ENCODE peak calls at places on chromosomes 13 and 19, in eight cellular contexts. A is NT2/D1; K is keratinocyte; L is CD8-positive, alpha-beta T cell; P is fibroblast of lung; U is right cardiac atrium; J is hepatocyte; R is IMR-90. I is an unnamed sample. For H3K4me1, the result is how much of the 10 kb centered on the place peaks cover.

GRCh38 chr13:91922969-91923592 is 524.7 kb downstream of the GPC5 start:
- DNase-seq in U (no peak), L (no peak), A (peak), J (peak), P (no peak), K (no peak), R (no peak), I (peak)

GRCh38 chr13:110272651-110273050 is 34.3 kb downstream of the COL4A1 start:
- DNase-seq in K (no peak), L (no peak), P (no peak), A (no peak), R (no peak), U (no peak), J (no peak), I (no peak)

GRCh38 chr13:43005460-43006236 is 13.6 kb upstream of the EPSTI1 start:
- DNase-seq in R (peak), P (peak), U (no peak), A (no peak), L (no peak), J (no peak), K (no peak), I (peak)

GRCh38 chr13:44273216-44273615 is 100.4 kb upstream of the SERP2 start:
- DNase-seq in J (no peak), U (no peak), K (no peak), R (no peak), A (no peak), L (no peak), P (no peak), I (no peak)

GRCh38 chr19:1819976-1820255 is 7.8 kb upstream of the ATP8B3 start:
- DNase-seq in U (no peak), P (no peak), J (no peak), A (no peak), R (no peak), K (no peak), L (no peak), I (no peak)

GRCh38 chr13:98273067-98273823 is 96.2 kb upstream of the RNF113B start:
- DNase-seq in K (no peak), A (no peak), P (peak), U (no peak), R (no peak), L (no peak), J (peak), I (no peak)

GRCh38 chr13:82614086-82614485 is 1268.2 kb downstream of the SLITRK1 start:
- DNase-seq in U (no peak), A (no peak), R (no peak), L (no peak), P (no peak), K (no peak), J (no peak), I (no peak)

GRCh38 chr19:34475026-34475974 is 6.3 kb upstream of the WTIP start:
- DNase-seq in A (no peak), R (peak), K (peak), U (no peak), L (no peak), P (peak), J (peak), I (peak)

GRCh38 chr13:94390881-94391280 is 88.6 kb downstream of the DCT start:
- DNase-seq in U (no peak), P (peak), A (no peak), L (no peak), J (no peak), R (peak), K (no peak), I (no peak)

GRCh38 chr13:108342369-108343289 is 73.1 kb downstream of the TNFSF13B start:
- DNase-seq in A (peak), R (peak), L (no peak), P (peak), K (no peak), U (no peak), J (peak), I (peak)

GRCh38 chr13:30088312-30088855 is 219.0 kb downstream of the KATNAL1 start:
- DNase-seq in U (no peak), K (no peak), R (peak), P (peak), L (no peak), J (no peak), A (no peak), I (no peak)

GRCh38 chr13:26992951-26993490 is 178.6 kb downstream of the USP12 start:
- DNase-seq in K (no peak), R (no peak), U (no peak), A (no peak), P (no peak), J (no peak), L (no peak), I (no peak)

GRCh38 chr19:10508707-10509106 is 5.6 kb upstream of the KEAP1 start:
- DNase-seq in L (no peak), P (no peak), J (no peak), K (no peak), R (peak), A (no peak), U (no peak), I (no peak)

GRCh38 chr13:48827709-48828108 is 148.0 kb upstream of the FNDC3A start:
- DNase-seq in A (no peak), R (no peak), K (no peak), U (no peak), J (no peak), L (no peak), P (no peak), I (no peak)

GRCh38 chr19:7497292-7497691 is 8.5 kb upstream of the PEX11G start:
- DNase-seq in L (no peak), R (no peak), J (no peak), K (no peak), P (no peak), A (no peak), U (peak), I (no peak)

GRCh38 chr19:919157-920050 is 2.3 kb downstream of the KISS1R start:
- DNase-seq in R (no peak), U (no peak), J (peak), A (no peak), P (no peak), L (peak), K (no peak), I (peak)

GRCh38 chr19:44635581-44636438 is 7.9 kb upstream of the PVR start:
- DNase-seq in P (peak), K (no peak), U (no peak), R (peak), L (no peak), A (no peak), J (no peak), I (no peak)

GRCh38 chr13:41751734-41752445 is 209.0 kb downstream of the VWA8 start:
- DNase-seq in L (no peak), A (no peak), P (no peak), K (no peak), J (no peak), R (no peak), U (no peak), I (no peak)

GRCh38 chr13:49927755-49928154 is 8.4 kb downstream of the SPRYD7 start:
- DNase-seq in P (peak), L (no peak), A (no peak), K (no peak), J (no peak), R (peak), U (no peak), I (no peak)

GRCh38 chr19:58558623-58559274 is 338 bp upstream of the UBE2M start:
- DNase-seq in J (peak), U (peak), K (peak), A (peak), L (peak), R (peak), P (peak), I (peak)

GRCh38 chr19:14149011-14149410 is 12.6 kb upstream of the ASF1B start:
- DNase-seq in P (no peak), R (no peak), J (no peak), K (no peak), U (peak), A (no peak), L (no peak), I (no peak)
- H3K4me3 ChIP-seq in P (no peak), R (no peak), J (no peak), K (no peak), U (no peak), A (no peak), L (peak), I (no peak)

GRCh38 chr19:6091771-6092291 is 18.5 kb downstream of the RFX2 start:
- DNase-seq in U (no peak), L (no peak), A (no peak), P (peak), R (peak), J (peak), K (no peak), I (no peak)
- H3K4me1 ChIP-seq in U (under half), L (under half), A (under half), P (under half), R (under half), J (under half), K (half or more), I (under half)

GRCh38 chr13:113216165-113217056 is 7.0 kb downstream of the CUL4A start:
- DNase-seq in J (peak), K (peak), R (peak), A (no peak), P (peak), U (peak), L (no peak), I (peak)
- H3K4me3 ChIP-seq in J (no peak), K (no peak), R (no peak), A (no peak), P (peak), U (no peak), L (no peak), I (no peak)

GRCh38 chr19:16459680-16460079 is 12.1 kb downstream of the EPS15L1 start:
- DNase-seq in U (no peak), R (no peak), J (no peak), P (no peak), A (no peak), K (no peak), L (no peak), I (no peak)

GRCh38 chr19:16461630-16462051 is 10.1 kb downstream of the EPS15L1 start:
- DNase-seq in L (no peak), U (peak), J (no peak), A (no peak), P (no peak), R (no peak), K (no peak), I (no peak)

GRCh38 chr19:16462757-16463250 is 9.0 kb downstream of the EPS15L1 start:
- DNase-seq in A (no peak), K (peak), U (no peak), P (peak), R (peak), J (no peak), L (no peak), I (no peak)

GRCh38 chr19:16458391-16459128 is 13.2 kb downstream of the EPS15L1 start:
- DNase-seq in K (no peak), P (no peak), J (no peak), R (no peak), L (no peak), U (no peak), A (no peak), I (no peak)

DNA sequence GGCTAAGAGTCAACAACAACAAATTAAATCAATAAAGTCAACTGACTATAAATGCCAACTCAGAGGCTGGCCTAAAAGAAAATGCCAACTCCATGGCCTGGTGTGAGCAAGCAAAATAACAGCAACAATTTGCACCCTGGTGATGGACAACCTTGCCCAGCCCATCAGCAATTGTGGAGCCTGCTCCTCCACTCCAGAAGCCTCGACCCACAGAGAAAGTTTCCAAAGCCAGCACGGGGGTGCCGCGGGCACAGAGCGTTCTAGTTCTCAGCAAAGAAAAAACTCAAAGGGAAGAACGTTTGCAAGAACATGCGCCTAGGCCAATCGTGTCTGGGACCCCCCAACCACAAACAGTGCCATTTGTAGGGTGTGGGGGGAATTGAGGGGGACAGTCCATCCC is 11.3 kb downstream of the EPS15L1 start:
- DNase-seq in A (no peak), U (no peak), J (no peak), R (no peak), K (no peak), L (no peak), P (no peak), I (no peak)
- H3K4me1 ChIP-seq in A (under half), U (half or more), J (under half), R (under half), K (under half), L (half or more), P (under half), I (under half)

GRCh38 chr13:77305276-77305675 is 21.6 kb downstream of the MYCBP2 start:
- DNase-seq in U (no peak), R (no peak), K (no peak), J (no peak), P (no peak), A (no peak), L (no peak), I (peak)

GRCh38 chr13:77298403-77298802 is 28.5 kb downstream of the MYCBP2 start:
- DNase-seq in J (no peak), P (no peak), R (no peak), U (no peak), K (no peak), L (no peak), A (no peak), I (no peak)

GRCh38 chr13:77299587-77299986 is 27.3 kb downstream of the MYCBP2 start:
- DNase-seq in R (no peak), J (no peak), U (no peak), P (no peak), A (no peak), L (no peak), K (no peak), I (no peak)

GRCh38 chr13:77306458-77306857 is 20.4 kb downstream of the MYCBP2 start:
- DNase-seq in L (no peak), U (no peak), K (no peak), R (no peak), J (no peak), P (no peak), A (no peak), I (no peak)

GRCh38 chr13:77300176-77301141 is 26.4 kb downstream of the MYCBP2 start:
- DNase-seq in A (no peak), R (peak), L (no peak), P (peak), U (no peak), K (no peak), J (peak), I (no peak)
- H3K4me3 ChIP-seq in A (no peak), R (no peak), L (no peak), P (peak), U (peak), K (no peak), J (no peak), I (no peak)

DNA sequence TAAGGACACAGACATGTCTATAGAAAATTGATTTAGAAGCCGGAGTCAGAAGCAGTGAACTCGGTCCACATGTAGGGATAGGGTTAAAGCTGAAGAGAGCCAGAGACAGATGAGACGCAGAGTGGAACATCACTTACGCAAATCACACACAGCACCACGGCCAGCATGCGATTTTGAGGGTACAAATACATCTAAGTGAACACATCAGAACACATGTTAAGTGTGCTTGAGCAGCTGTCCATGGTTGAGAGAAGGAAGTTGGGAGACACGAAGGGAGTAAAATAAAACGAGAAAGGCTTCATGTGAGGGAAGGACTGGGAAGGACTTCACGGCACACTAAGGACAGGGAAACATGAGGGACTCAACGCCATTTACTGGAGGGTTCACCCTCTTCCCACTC is 25.4 kb upstream of the SIGLEC11 start:
- DNase-seq in K (no peak), U (no peak), A (no peak), L (no peak), R (no peak), J (no peak), P (no peak), I (no peak)
- H3K4me1 ChIP-seq in K (under half), U (under half), A (under half), L (under half), R (under half), J (under half), P (under half), I (under half)

GRCh38 chr19:48332662-48333466 is 7.5 kb downstream of the EMP3 start:
- DNase-seq in L (peak), U (peak), A (no peak), P (peak), K (peak), R (peak), J (peak), I (peak)

GRCh38 chr19:48332351-48332661 is 7.0 kb downstream of the EMP3 start:
- DNase-seq in A (no peak), J (no peak), R (no peak), P (no peak), K (no peak), U (no peak), L (no peak), I (no peak)

GRCh38 chr19:48329167-48329891 is 4.0 kb downstream of the EMP3 start:
- DNase-seq in K (no peak), A (no peak), R (peak), J (peak), U (no peak), P (peak), L (peak), I (peak)

GRCh38 chr19:48333467-48334384 is 8.4 kb downstream of the EMP3 start:
- DNase-seq in J (peak), U (peak), A (peak), R (peak), L (peak), K (peak), P (peak), I (peak)

GRCh38 chr19:48330012-48330681 is 4.8 kb downstream of the EMP3 start:
- DNase-seq in J (peak), P (peak), L (peak), A (no peak), U (peak), K (no peak), R (no peak), I (no peak)
- H3K4me3 ChIP-seq in J (peak), P (no peak), L (peak), A (no peak), U (peak), K (peak), R (no peak), I (no peak)

GRCh38 chr13:80084086-80084676 is 256.7 kb downstream of the SPRY2 start:
- DNase-seq in K (no peak), L (no peak), J (peak), A (peak), P (peak), U (no peak), R (peak), I (peak)
- H3K4me1 ChIP-seq in K (under half), L (under half), J (under half), A (under half), P (under half), U (under half), R (under half), I (under half)

DNA sequence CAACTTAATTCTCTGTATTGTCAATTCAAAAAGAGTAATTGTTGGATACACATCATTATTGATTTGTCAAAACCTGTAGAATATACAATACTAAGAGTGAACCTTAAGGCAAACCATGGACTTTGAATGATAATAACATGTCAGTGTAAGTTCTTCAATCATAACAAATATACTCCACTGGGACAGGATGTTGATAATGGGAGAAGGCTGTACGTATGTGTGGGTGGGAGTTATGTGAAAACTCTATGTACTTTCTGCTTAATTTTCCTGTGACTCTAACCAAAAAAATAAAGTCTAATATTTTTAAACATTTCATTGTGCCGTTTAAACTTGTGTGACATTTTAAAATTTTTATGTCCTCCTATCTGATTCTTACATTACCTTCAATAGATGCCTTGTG is 526.7 kb downstream of the SUCLA2 start:
- DNase-seq in J (no peak), P (no peak), K (no peak), R (peak), L (no peak), U (no peak), A (no peak), I (no peak)
- H3K4me3 ChIP-seq in J (no peak), P (no peak), K (no peak), R (no peak), L (no peak), U (no peak), A (no peak), I (no peak)

GRCh38 chr19:5976768-5977167 is 1.2 kb downstream of the RANBP3 start:
- DNase-seq in A (no peak), L (no peak), R (no peak), U (no peak), K (no peak), J (no peak), P (no peak), I (no peak)
- H3K4me1 ChIP-seq in A (under half), L (half or more), R (under half), U (under half), K (under half), J (under half), P (under half), I (under half)